ENCODE peak calls at places on chromosomes 3 and 15, in seven cellular contexts. One of them, this sample, is unnamed.

GRCh38 chr3:123346726-123347125 is 102.2 kb downstream of the ADCY5 start:
- DNase-seq in CD8-positive, alpha-beta T cell: no peak
- DNase-seq in fibroblast of pulmonary artery: peak; percentile 16
- DNase-seq in lower lobe of right lung: no peak
- DNase-seq in body of pancreas: no peak
- DNase-seq in kidney: no peak
- DNase-seq in RWPE2: no peak
- DNase-seq in this sample: no peak

GRCh38 chr3:72161870-72162617 is 377.1 kb upstream of the PROK2 start:
- DNase-seq in RWPE2: peak; percentile 86
- DNase-seq in body of pancreas: peak; percentile 20
- DNase-seq in CD8-positive, alpha-beta T cell: no peak
- DNase-seq in fibroblast of pulmonary artery: no peak
- DNase-seq in kidney: no peak
- DNase-seq in lower lobe of right lung: no peak
- DNase-seq in this sample: peak; percentile 23

GRCh38 chr3:13647314-13648059 is 98.6 kb downstream of the FBLN2 start:
- DNase-seq in fibroblast of pulmonary artery: no peak
- DNase-seq in lower lobe of right lung: no peak
- DNase-seq in RWPE2: no peak
- DNase-seq in body of pancreas: no peak
- DNase-seq in CD8-positive, alpha-beta T cell: no peak
- DNase-seq in kidney: no peak
- DNase-seq in this sample: peak; percentile 10

GRCh38 chr15:76936671-76937070 is 5.1 kb downstream of the RCN2 start:
- DNase-seq in body of pancreas: no peak
- DNase-seq in kidney: no peak
- DNase-seq in lower lobe of right lung: no peak
- DNase-seq in RWPE2: no peak
- DNase-seq in CD8-positive, alpha-beta T cell: no peak
- DNase-seq in fibroblast of pulmonary artery: peak; percentile 86
- DNase-seq in this sample: no peak

GRCh38 chr3:167008765-167009164 is 371.3 kb downstream of the ZBBX start:
- DNase-seq in RWPE2: no peak
- DNase-seq in fibroblast of pulmonary artery: no peak
- DNase-seq in CD8-positive, alpha-beta T cell: no peak
- DNase-seq in lower lobe of right lung: no peak
- DNase-seq in body of pancreas: no peak
- DNase-seq in kidney: no peak
- DNase-seq in this sample: no peak

GRCh38 chr15:40470423-40471104 is at the start of gene CHST14:
- DNase-seq in RWPE2: no peak
- DNase-seq in kidney: peak; percentile 85
- DNase-seq in CD8-positive, alpha-beta T cell: peak; percentile 19
- DNase-seq in fibroblast of pulmonary artery: peak; percentile 50
- DNase-seq in body of pancreas: peak; percentile 66
- DNase-seq in lower lobe of right lung: peak; percentile 69
- DNase-seq in this sample: peak; percentile 39

GRCh38 chr15:31448635-31448979 is 122.0 kb downstream of the KLF13 start:
- DNase-seq in lower lobe of right lung: no peak
- DNase-seq in body of pancreas: no peak
- DNase-seq in fibroblast of pulmonary artery: no peak
- DNase-seq in RWPE2: no peak
- DNase-seq in CD8-positive, alpha-beta T cell: no peak
- DNase-seq in kidney: no peak
- DNase-seq in this sample: no peak

GRCh38 chr3:157428957-157429356 is 7.7 kb upstream of the PTX3 start:
- DNase-seq in RWPE2: no peak
- DNase-seq in body of pancreas: no peak
- DNase-seq in CD8-positive, alpha-beta T cell: no peak
- DNase-seq in kidney: no peak
- DNase-seq in fibroblast of pulmonary artery: no peak
- DNase-seq in lower lobe of right lung: no peak
- DNase-seq in this sample: no peak

GRCh38 chr15:41971089-41971892 is 1.1 kb downstream of the EHD4 start:
- DNase-seq in RWPE2: no peak
- DNase-seq in body of pancreas: peak; percentile 79
- DNase-seq in kidney: peak; percentile 83
- DNase-seq in fibroblast of pulmonary artery: peak; percentile 67
- DNase-seq in CD8-positive, alpha-beta T cell: peak; percentile 42
- DNase-seq in lower lobe of right lung: peak; percentile 78
- DNase-seq in this sample: peak; percentile 73

GRCh38 chr15:32803631-32804030 is 85.8 kb downstream of the GREM1 start:
- DNase-seq in kidney: no peak
- DNase-seq in lower lobe of right lung: no peak
- DNase-seq in CD8-positive, alpha-beta T cell: no peak
- DNase-seq in body of pancreas: no peak
- DNase-seq in RWPE2: no peak
- DNase-seq in fibroblast of pulmonary artery: no peak
- DNase-seq in this sample: no peak

GRCh38 chr15:36557364-36557763 is 22.1 kb upstream of the CDIN1 start:
- DNase-seq in body of pancreas: no peak
- DNase-seq in kidney: no peak
- DNase-seq in fibroblast of pulmonary artery: no peak
- DNase-seq in RWPE2: no peak
- DNase-seq in lower lobe of right lung: no peak
- DNase-seq in CD8-positive, alpha-beta T cell: no peak
- DNase-seq in this sample: no peak

GRCh38 chr3:124772081-124772831 is 42.0 kb downstream of the UMPS start:
- DNase-seq in kidney: peak; percentile 87
- DNase-seq in RWPE2: no peak
- DNase-seq in lower lobe of right lung: no peak
- DNase-seq in body of pancreas: peak; percentile 58
- DNase-seq in CD8-positive, alpha-beta T cell: no peak
- DNase-seq in fibroblast of pulmonary artery: peak; percentile 74
- DNase-seq in this sample: peak; percentile 64

GRCh38 chr3:133362539-133362938 is 37.3 kb upstream of the BFSP2 start:
- DNase-seq in fibroblast of pulmonary artery: no peak
- DNase-seq in body of pancreas: no peak
- DNase-seq in kidney: no peak
- DNase-seq in lower lobe of right lung: no peak
- DNase-seq in RWPE2: no peak
- DNase-seq in CD8-positive, alpha-beta T cell: no peak
- DNase-seq in this sample: no peak

GRCh38 chr3:138124689-138125420 is 7.3 kb downstream of the A4GNT start:
- DNase-seq in lower lobe of right lung: peak; percentile 64
- DNase-seq in CD8-positive, alpha-beta T cell: no peak
- DNase-seq in kidney: no peak
- DNase-seq in RWPE2: no peak
- DNase-seq in fibroblast of pulmonary artery: peak; percentile 66
- DNase-seq in body of pancreas: no peak
- DNase-seq in this sample: peak; percentile 46

DNA sequence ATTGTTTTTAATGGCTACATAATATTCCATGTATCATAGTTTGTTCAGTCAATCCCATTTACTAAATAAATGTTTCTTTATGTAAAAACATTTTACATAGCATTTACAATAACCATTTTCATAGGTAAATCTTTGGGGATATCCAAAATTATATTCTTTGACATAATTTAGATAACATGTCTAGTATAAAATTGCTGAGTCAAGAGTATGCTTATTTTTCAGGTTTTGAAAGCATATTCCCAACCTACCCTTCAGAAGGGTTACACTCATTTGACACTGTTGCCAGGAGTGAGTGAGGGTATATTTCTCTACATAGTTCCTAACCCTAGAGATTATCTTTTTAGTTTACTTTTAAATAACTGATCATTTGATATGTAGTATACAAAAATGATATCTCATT is 84.6 kb upstream of the ADAMTSL3 start:
- DNase-seq in kidney: no peak
- DNase-seq in body of pancreas: no peak
- DNase-seq in RWPE2: no peak
- DNase-seq in CD8-positive, alpha-beta T cell: no peak
- DNase-seq in fibroblast of pulmonary artery: no peak
- DNase-seq in lower lobe of right lung: no peak
- DNase-seq in this sample: no peak
- H3K4me3 ChIP-seq in kidney: no peak overlapping the region
- H3K4me3 ChIP-seq in body of pancreas: no peak overlapping the region
- H3K4me3 ChIP-seq in RWPE2: no peak overlapping the region
- H3K4me3 ChIP-seq in CD8-positive, alpha-beta T cell: no peak overlapping the region
- H3K4me3 ChIP-seq in fibroblast of pulmonary artery: no peak overlapping the region
- H3K4me3 ChIP-seq in lower lobe of right lung: no peak overlapping the region
- H3K4me3 ChIP-seq in this sample: no peak overlapping the region

GRCh38 chr15:70090436-70091291 is 7.1 kb downstream of the TLE3 start:
- DNase-seq in CD8-positive, alpha-beta T cell: no peak
- DNase-seq in body of pancreas: no peak
- DNase-seq in kidney: no peak
- DNase-seq in lower lobe of right lung: no peak
- DNase-seq in fibroblast of pulmonary artery: no peak
- DNase-seq in RWPE2: no peak
- DNase-seq in this sample: no peak

GRCh38 chr15:70092462-70092850 is 5.3 kb downstream of the TLE3 start:
- DNase-seq in CD8-positive, alpha-beta T cell: no peak
- DNase-seq in RWPE2: no peak
- DNase-seq in kidney: no peak
- DNase-seq in lower lobe of right lung: no peak
- DNase-seq in fibroblast of pulmonary artery: peak; percentile 46
- DNase-seq in body of pancreas: no peak
- DNase-seq in this sample: no peak

GRCh38 chr15:70093481-70094309 is 4.0 kb downstream of the TLE3 start:
- DNase-seq in lower lobe of right lung: no peak
- DNase-seq in CD8-positive, alpha-beta T cell: no peak
- DNase-seq in body of pancreas: peak; percentile 84
- DNase-seq in fibroblast of pulmonary artery: peak; percentile 79
- DNase-seq in kidney: no peak
- DNase-seq in RWPE2: no peak
- DNase-seq in this sample: peak; percentile 41

GRCh38 chr15:70093070-70093469 is 4.6 kb downstream of the TLE3 start:
- DNase-seq in CD8-positive, alpha-beta T cell: no peak
- DNase-seq in body of pancreas: no peak
- DNase-seq in RWPE2: no peak
- DNase-seq in kidney: no peak
- DNase-seq in fibroblast of pulmonary artery: peak; percentile 66
- DNase-seq in lower lobe of right lung: no peak
- DNase-seq in this sample: no peak

GRCh38 chr15:70091649-70092461 is 5.9 kb downstream of the TLE3 start:
- DNase-seq in body of pancreas: no peak
- DNase-seq in CD8-positive, alpha-beta T cell: no peak
- DNase-seq in lower lobe of right lung: no peak
- DNase-seq in fibroblast of pulmonary artery: peak; percentile 22
- DNase-seq in RWPE2: no peak
- DNase-seq in kidney: no peak
- DNase-seq in this sample: no peak
- H3K4me3 ChIP-seq in body of pancreas: no peak overlapping the region
- H3K4me3 ChIP-seq in CD8-positive, alpha-beta T cell: no peak overlapping the region
- H3K4me3 ChIP-seq in lower lobe of right lung: peak overlapping the region; percentile 27
- H3K4me3 ChIP-seq in fibroblast of pulmonary artery: peak overlapping the region; percentile 13
- H3K4me3 ChIP-seq in RWPE2: no peak overlapping the region
- H3K4me3 ChIP-seq in kidney: peak overlapping the region; percentile 46
- H3K4me3 ChIP-seq in this sample: no peak overlapping the region

GRCh38 chr3:57810048-57810447 is 53.9 kb downstream of the SLMAP start:
- DNase-seq in body of pancreas: no peak
- DNase-seq in CD8-positive, alpha-beta T cell: no peak
- DNase-seq in kidney: no peak
- DNase-seq in lower lobe of right lung: no peak
- DNase-seq in RWPE2: no peak
- DNase-seq in fibroblast of pulmonary artery: no peak
- DNase-seq in this sample: no peak
- H3K4me3 ChIP-seq in body of pancreas: no peak overlapping the region
- H3K4me3 ChIP-seq in CD8-positive, alpha-beta T cell: no peak overlapping the region
- H3K4me3 ChIP-seq in kidney: no peak overlapping the region
- H3K4me3 ChIP-seq in lower lobe of right lung: no peak overlapping the region
- H3K4me3 ChIP-seq in RWPE2: no peak overlapping the region
- H3K4me3 ChIP-seq in fibroblast of pulmonary artery: no peak overlapping the region
- H3K4me3 ChIP-seq in this sample: no peak overlapping the region

GRCh38 chr3:191197761-191198160 is 1.3 kb upstream of the OSTN start:
- DNase-seq in body of pancreas: no peak
- DNase-seq in CD8-positive, alpha-beta T cell: no peak
- DNase-seq in RWPE2: no peak
- DNase-seq in fibroblast of pulmonary artery: no peak
- DNase-seq in lower lobe of right lung: no peak
- DNase-seq in kidney: no peak
- DNase-seq in this sample: no peak

GRCh38 chr3:191198886-191199285 is at the start of gene OSTN:
- DNase-seq in RWPE2: no peak
- DNase-seq in lower lobe of right lung: no peak
- DNase-seq in kidney: no peak
- DNase-seq in CD8-positive, alpha-beta T cell: no peak
- DNase-seq in body of pancreas: no peak
- DNase-seq in fibroblast of pulmonary artery: no peak
- DNase-seq in this sample: no peak

GRCh38 chr3:191192941-191193340 is 6.1 kb upstream of the OSTN start:
- DNase-seq in lower lobe of right lung: no peak
- DNase-seq in kidney: no peak
- DNase-seq in fibroblast of pulmonary artery: no peak
- DNase-seq in body of pancreas: no peak
- DNase-seq in RWPE2: no peak
- DNase-seq in CD8-positive, alpha-beta T cell: no peak
- DNase-seq in this sample: no peak

DNA sequence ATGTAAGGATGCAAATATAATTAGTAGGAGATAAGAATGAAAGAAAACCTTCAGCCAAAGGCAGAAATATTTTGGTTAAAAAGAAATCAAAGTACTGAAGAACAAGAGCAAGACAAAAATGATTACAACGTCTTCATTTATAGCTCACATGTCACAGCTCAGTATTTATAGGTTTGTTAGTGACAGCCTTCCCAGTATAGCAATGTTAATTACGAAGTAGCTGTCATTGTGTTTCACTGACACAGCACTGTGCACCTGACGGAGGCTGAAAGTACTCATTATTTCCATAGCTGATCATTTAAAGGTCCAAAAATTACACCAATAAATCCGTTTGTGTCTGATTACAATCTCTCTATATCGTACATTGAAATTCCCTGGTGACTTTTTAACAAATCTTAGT is 561 bp upstream of the OSTN start:
- DNase-seq in fibroblast of pulmonary artery: no peak
- DNase-seq in kidney: no peak
- DNase-seq in RWPE2: no peak
- DNase-seq in CD8-positive, alpha-beta T cell: no peak
- DNase-seq in lower lobe of right lung: no peak
- DNase-seq in body of pancreas: no peak
- DNase-seq in this sample: no peak
- H3K4me3 ChIP-seq in fibroblast of pulmonary artery: no peak overlapping the region
- H3K4me3 ChIP-seq in kidney: no peak overlapping the region
- H3K4me3 ChIP-seq in RWPE2: no peak overlapping the region
- H3K4me3 ChIP-seq in CD8-positive, alpha-beta T cell: no peak overlapping the region
- H3K4me3 ChIP-seq in lower lobe of right lung: no peak overlapping the region
- H3K4me3 ChIP-seq in body of pancreas: no peak overlapping the region
- H3K4me3 ChIP-seq in this sample: no peak overlapping the region

GRCh38 chr3:197195326-197195725 is 103.1 kb downstream of the DLG1 start:
- DNase-seq in kidney: no peak
- DNase-seq in lower lobe of right lung: no peak
- DNase-seq in body of pancreas: no peak
- DNase-seq in fibroblast of pulmonary artery: no peak
- DNase-seq in CD8-positive, alpha-beta T cell: no peak
- DNase-seq in RWPE2: no peak
- DNase-seq in this sample: no peak
- H3K4me3 ChIP-seq in kidney: no peak overlapping the region
- H3K4me3 ChIP-seq in lower lobe of right lung: no peak overlapping the region
- H3K4me3 ChIP-seq in body of pancreas: no peak overlapping the region
- H3K4me3 ChIP-seq in fibroblast of pulmonary artery: no peak overlapping the region
- H3K4me3 ChIP-seq in CD8-positive, alpha-beta T cell: no peak overlapping the region
- H3K4me3 ChIP-seq in RWPE2: no peak overlapping the region
- H3K4me3 ChIP-seq in this sample: no peak overlapping the region